ENCODE peak calls at places on chromosome 1, in six cellular contexts. D is keratinocyte, U is OCI-LY7, P is neuronal stem cell, G is GM23248, K is astrocyte. C is an unnamed sample.

GRCh38 chr1:23167353-23168078 is 1.1 kb downstream of the LUZP1 start:
- DNase-seq in G (peak; percentile 74), K (peak; percentile 57), D (no peak), P (peak; percentile 77), U (peak; percentile 45), C (peak; percentile 94)

GRCh38 chr1:172277277-172277676 is 143.2 kb upstream of the C1orf105 start:
- DNase-seq in P (no peak), G (peak; percentile 85), K (peak; percentile 94), U (no peak), D (no peak), C (no peak)

GRCh38 chr1:154306151-154306550 is 14.7 kb upstream of the AQP10 start:
- DNase-seq in G (peak; percentile 82), P (no peak), D (no peak), K (peak; percentile 63), U (no peak), C (peak; percentile 69)

GRCh38 chr1:59393211-59394180 is 96.6 kb downstream of the FGGY start:
- DNase-seq in P (no peak), G (peak; percentile 79), D (no peak), U (no peak), K (peak; percentile 95), C (no peak)

GRCh38 chr1:93681095-93681548 is 515 bp downstream of the BCAR3 start:
- DNase-seq in D (no peak), U (peak; percentile 50), G (no peak), K (no peak), P (no peak), C (peak; percentile 73)

GRCh38 chr1:111737216-111738132 is 1.7 kb downstream of the INKA2 start:
- DNase-seq in G (no peak), U (peak; percentile 63), D (no peak), K (no peak), P (no peak), C (peak; percentile 53)

GRCh38 chr1:29591601-29592260 is 355.4 kb downstream of the PTPRU start:
- DNase-seq in U (no peak), P (no peak), K (no peak), D (no peak), G (no peak), C (no peak)

GRCh38 chr1:27934818-27935549 is at the start of gene SMPDL3B:
- DNase-seq in K (peak; percentile 1), P (peak; percentile 29), D (no peak), U (peak; percentile 21), G (peak; percentile 19), C (peak; percentile 36)

GRCh38 chr1:8406946-8407345 is 89.0 kb downstream of the SLC45A1 start:
- DNase-seq in D (no peak), U (no peak), P (no peak), G (no peak), K (no peak), C (no peak)

GRCh38 chr1:7470904-7471638 is 300.0 kb upstream of the VAMP3 start:
- DNase-seq in D (peak; percentile 98), G (peak; percentile 100), K (peak; percentile 98), U (no peak), P (no peak), C (peak; percentile 100)

GRCh38 chr1:33612877-33613487 is 140.5 kb downstream of the ZSCAN20 start:
- DNase-seq in P (peak; percentile 68), K (peak; percentile 36), U (peak; percentile 57), G (peak; percentile 80), D (peak; percentile 32), C (no peak)

GRCh38 chr1:172112573-172112972 is 271.3 kb downstream of the DNM3 start:
- DNase-seq in G (peak; percentile 55), K (no peak), U (no peak), D (no peak), P (no peak), C (no peak)

GRCh38 chr1:208203848-208204609 is 40.2 kb downstream of the PLXNA2 start:
- DNase-seq in U (no peak), D (no peak), K (peak; percentile 84), P (no peak), G (peak; percentile 75), C (no peak)

GRCh38 chr1:222071313-222071886 is 329.5 kb upstream of the DUSP10 start:
- DNase-seq in D (no peak), K (peak; percentile 77), G (no peak), U (no peak), P (no peak), C (no peak)
- H2AFZ ChIP-seq in D (no peak overlapping the region), K (no peak overlapping the region), G (no peak overlapping the region), U (no peak overlapping the region), P (no peak overlapping the region), C (no peak overlapping the region)

DNA sequence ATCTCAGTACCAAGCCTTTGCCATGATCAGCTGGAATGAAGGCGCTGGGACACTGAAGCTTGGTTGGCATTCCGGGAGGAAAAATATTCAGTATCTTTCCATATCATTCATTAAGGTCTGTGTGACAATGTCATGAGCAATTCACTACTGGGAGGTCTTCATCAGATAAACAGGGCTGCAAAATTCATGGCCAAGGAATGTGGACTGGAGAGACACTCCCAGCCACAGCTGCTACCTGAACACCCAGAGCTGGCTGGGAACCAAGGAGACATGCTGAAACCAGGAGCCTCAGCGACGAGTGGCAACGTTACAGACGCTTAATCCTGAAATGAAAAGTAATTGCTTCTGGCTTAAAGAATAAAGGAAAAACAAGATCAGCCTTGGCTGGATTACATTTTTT is 30.6 kb upstream of the DDAH1 start:
- DNase-seq in U (no peak), G (peak; percentile 74), K (peak; percentile 76), D (peak; percentile 73), P (no peak), C (no peak)
- H2AFZ ChIP-seq in U (no peak overlapping the region), G (no peak overlapping the region), K (no peak overlapping the region), D (peak overlapping the region; percentile 7), P (no peak overlapping the region), C (no peak overlapping the region)

DNA sequence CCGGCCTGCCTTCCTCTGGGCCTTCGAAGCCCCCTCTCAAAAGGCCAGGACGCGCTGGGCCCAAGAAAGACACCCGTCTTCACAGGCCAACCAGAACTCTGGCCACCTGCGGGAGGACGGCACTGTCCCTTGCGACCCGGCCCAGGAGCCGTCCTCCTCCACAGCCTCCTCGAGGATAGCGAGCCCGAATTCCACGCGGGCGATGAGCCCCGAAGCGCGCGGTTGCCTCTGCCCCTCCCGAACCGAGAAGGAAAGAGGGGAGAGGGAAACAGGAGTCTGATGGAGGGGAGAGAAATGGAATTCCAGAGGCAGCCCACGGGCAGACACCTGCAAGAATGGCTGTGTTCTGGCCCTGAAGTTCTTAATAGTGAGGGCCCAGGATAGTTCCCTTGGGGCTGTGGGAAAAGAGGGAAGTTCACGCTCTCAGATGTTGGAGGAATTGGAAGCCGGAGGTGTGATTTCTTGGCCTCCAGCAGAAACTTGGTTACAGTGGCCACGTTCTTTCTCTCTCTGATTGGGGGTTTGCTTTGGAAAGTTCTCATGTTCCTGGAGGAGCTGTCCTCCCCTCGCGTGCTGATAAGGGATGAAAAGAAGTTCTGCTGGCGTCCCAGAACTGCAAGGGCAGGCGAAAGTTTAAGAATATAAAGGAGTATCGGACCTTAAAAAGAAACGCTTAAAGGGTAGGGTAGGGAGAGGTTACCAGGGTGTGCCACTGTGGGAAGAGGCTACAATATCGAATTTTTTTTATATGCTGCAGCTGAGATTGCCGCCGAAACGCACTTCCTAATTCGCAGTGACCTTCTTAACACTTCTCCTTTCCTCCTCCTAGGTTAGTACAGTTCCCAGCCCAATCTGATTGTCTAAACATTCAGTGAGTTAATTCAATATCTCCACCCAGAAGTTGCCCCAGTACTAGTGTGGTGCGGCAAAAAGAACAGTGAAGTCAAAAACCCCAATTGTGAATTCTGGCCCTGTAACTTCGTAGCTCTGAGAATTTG is 5.8 kb upstream of the SLC44A5 start:
- DNase-seq in U (no peak), D (no peak), P (peak; percentile 62), G (peak; percentile 54), K (peak; percentile 38), C (peak; percentile 67)
- H2AFZ ChIP-seq in U (no peak overlapping the region), D (no peak overlapping the region), P (peak overlapping the region; percentile 96), G (no peak overlapping the region), K (peak overlapping the region; percentile 74), C (no peak overlapping the region)

GRCh38 chr1:192603218-192603787 is 27.7 kb downstream of the RGS1 start:
- DNase-seq in D (no peak), K (no peak), P (no peak), G (no peak), U (no peak), C (no peak)

GRCh38 chr1:192598589-192598988 is 23.0 kb downstream of the RGS1 start:
- DNase-seq in U (no peak), K (no peak), G (no peak), D (no peak), P (no peak), C (no peak)

GRCh38 chr1:192602757-192603156 is 27.2 kb downstream of the RGS1 start:
- DNase-seq in K (no peak), U (no peak), G (no peak), P (no peak), D (no peak), C (no peak)

GRCh38 chr1:192600264-192600663 is 24.7 kb downstream of the RGS1 start:
- DNase-seq in G (peak; percentile 13), P (no peak), K (no peak), U (no peak), D (no peak), C (no peak)

GRCh38 chr1:192601145-192602048 is 25.8 kb downstream of the RGS1 start:
- DNase-seq in U (no peak), G (peak; percentile 29), P (no peak), K (peak; percentile 39), D (no peak), C (no peak)
- H2AFZ ChIP-seq in U (no peak overlapping the region), G (no peak overlapping the region), P (no peak overlapping the region), K (no peak overlapping the region), D (no peak overlapping the region), C (no peak overlapping the region)

GRCh38 chr1:221840511-221841243 is 98.8 kb upstream of the DUSP10 start:
- DNase-seq in P (no peak), K (no peak), U (no peak), G (peak; percentile 53), D (no peak), C (no peak)
- H2AFZ ChIP-seq in P (no peak overlapping the region), K (no peak overlapping the region), U (no peak overlapping the region), G (no peak overlapping the region), D (no peak overlapping the region), C (no peak overlapping the region)

C was measured in osteoblast.